ENCODE peak calls at places on chromosomes 4 and X, in ten cellular contexts. One of them, this sample, is unnamed.

GRCh38 chr4:15376145-15376544 is 51.7 kb upstream of the C1QTNF7 start:
- DNase-seq in breast epithelium: no peak
- DNase-seq in IMR-90: no peak
- DNase-seq in CD8-positive, alpha-beta T cell: no peak
- DNase-seq in tibial artery: no peak
- DNase-seq in GM12864: no peak
- DNase-seq in heart left ventricle: no peak
- DNase-seq in adrenal gland: no peak
- DNase-seq in cardiac muscle cell: no peak
- DNase-seq in ovary: no peak
- DNase-seq in this sample: no peak

GRCh38 chr4:175646802-175647201 is 165.3 kb downstream of the GPM6A start:
- DNase-seq in breast epithelium: no peak
- DNase-seq in IMR-90: no peak
- DNase-seq in CD8-positive, alpha-beta T cell: no peak
- DNase-seq in tibial artery: no peak
- DNase-seq in GM12864: no peak
- DNase-seq in heart left ventricle: no peak
- DNase-seq in adrenal gland: no peak
- DNase-seq in cardiac muscle cell: no peak
- DNase-seq in ovary: no peak
- DNase-seq in this sample: peak

GRCh38 chrX:124634363-124634762 is 288.0 kb downstream of the SH2D1A start:
- DNase-seq in breast epithelium: no peak
- DNase-seq in IMR-90: no peak
- DNase-seq in CD8-positive, alpha-beta T cell: no peak
- DNase-seq in tibial artery: no peak
- DNase-seq in GM12864: no peak
- DNase-seq in heart left ventricle: no peak
- DNase-seq in adrenal gland: no peak
- DNase-seq in cardiac muscle cell: no peak
- DNase-seq in ovary: no peak
- DNase-seq in this sample: no peak

GRCh38 chrX:68570598-68570997 is 71.7 kb downstream of the YIPF6 start:
- DNase-seq in breast epithelium: no peak
- DNase-seq in IMR-90: no peak
- DNase-seq in CD8-positive, alpha-beta T cell: no peak
- DNase-seq in tibial artery: no peak
- DNase-seq in GM12864: no peak
- DNase-seq in heart left ventricle: no peak
- DNase-seq in adrenal gland: no peak
- DNase-seq in cardiac muscle cell: no peak
- DNase-seq in ovary: no peak
- DNase-seq in this sample: no peak

GRCh38 chr4:171484681-171485080 is 328.5 kb upstream of the GALNTL6 start:
- DNase-seq in breast epithelium: no peak
- DNase-seq in IMR-90: no peak
- DNase-seq in CD8-positive, alpha-beta T cell: no peak
- DNase-seq in tibial artery: no peak
- DNase-seq in GM12864: no peak
- DNase-seq in heart left ventricle: no peak
- DNase-seq in adrenal gland: no peak
- DNase-seq in cardiac muscle cell: no peak
- DNase-seq in ovary: no peak
- DNase-seq in this sample: no peak

GRCh38 chrX:52346462-52347165 is 22.2 kb upstream of the XAGE2 start:
- DNase-seq in breast epithelium: no peak
- DNase-seq in IMR-90: peak
- DNase-seq in CD8-positive, alpha-beta T cell: no peak
- DNase-seq in tibial artery: no peak
- DNase-seq in GM12864: no peak
- DNase-seq in heart left ventricle: no peak
- DNase-seq in adrenal gland: no peak
- DNase-seq in cardiac muscle cell: no peak
- DNase-seq in ovary: no peak
- DNase-seq in this sample: peak

GRCh38 chrX:50147972-50148371 is 52.8 kb downstream of the AKAP4 start:
- DNase-seq in breast epithelium: no peak
- DNase-seq in IMR-90: no peak
- DNase-seq in CD8-positive, alpha-beta T cell: no peak
- DNase-seq in tibial artery: no peak
- DNase-seq in GM12864: no peak
- DNase-seq in heart left ventricle: no peak
- DNase-seq in adrenal gland: no peak
- DNase-seq in cardiac muscle cell: no peak
- DNase-seq in ovary: no peak
- DNase-seq in this sample: no peak

GRCh38 chrX:124010157-124010556 is 48.7 kb downstream of the STAG2 start:
- DNase-seq in breast epithelium: no peak
- DNase-seq in IMR-90: peak
- DNase-seq in CD8-positive, alpha-beta T cell: no peak
- DNase-seq in tibial artery: no peak
- DNase-seq in GM12864: no peak
- DNase-seq in heart left ventricle: no peak
- DNase-seq in adrenal gland: no peak
- DNase-seq in cardiac muscle cell: no peak
- DNase-seq in ovary: no peak
- DNase-seq in this sample: no peak

GRCh38 chrX:145190801-145191389 is 56.4 kb upstream of the SPANXN1 start:
- DNase-seq in breast epithelium: no peak
- DNase-seq in IMR-90: no peak
- DNase-seq in CD8-positive, alpha-beta T cell: no peak
- DNase-seq in tibial artery: no peak
- DNase-seq in GM12864: no peak
- DNase-seq in heart left ventricle: no peak
- DNase-seq in adrenal gland: no peak
- DNase-seq in cardiac muscle cell: peak
- DNase-seq in ovary: no peak
- DNase-seq in this sample: peak

GRCh38 chrX:14712096-14712495 is 160.8 kb downstream of the FANCB start:
- DNase-seq in breast epithelium: no peak
- DNase-seq in IMR-90: no peak
- DNase-seq in CD8-positive, alpha-beta T cell: no peak
- DNase-seq in tibial artery: no peak
- DNase-seq in GM12864: no peak
- DNase-seq in heart left ventricle: no peak
- DNase-seq in adrenal gland: no peak
- DNase-seq in cardiac muscle cell: no peak
- DNase-seq in ovary: no peak
- DNase-seq in this sample: peak

GRCh38 chr4:139279723-139280620 is at the start of gene MGARP:
- DNase-seq in breast epithelium: no peak
- DNase-seq in IMR-90: peak
- DNase-seq in CD8-positive, alpha-beta T cell: peak
- DNase-seq in tibial artery: no peak
- DNase-seq in GM12864: no peak
- DNase-seq in heart left ventricle: no peak
- DNase-seq in adrenal gland: peak
- DNase-seq in cardiac muscle cell: peak
- DNase-seq in ovary: peak
- DNase-seq in this sample: peak

GRCh38 chr4:16016536-16016935 is 53.6 kb upstream of the FGFBP2 start:
- DNase-seq in breast epithelium: no peak
- DNase-seq in IMR-90: no peak
- DNase-seq in CD8-positive, alpha-beta T cell: no peak
- DNase-seq in tibial artery: no peak
- DNase-seq in GM12864: no peak
- DNase-seq in heart left ventricle: no peak
- DNase-seq in adrenal gland: no peak
- DNase-seq in cardiac muscle cell: no peak
- DNase-seq in ovary: no peak
- DNase-seq in this sample: no peak

GRCh38 chrX:30653415-30654131 is at the start of gene GK:
- DNase-seq in breast epithelium: no peak
- DNase-seq in IMR-90: peak
- DNase-seq in CD8-positive, alpha-beta T cell: peak
- DNase-seq in tibial artery: peak
- DNase-seq in GM12864: no peak
- DNase-seq in heart left ventricle: peak
- DNase-seq in adrenal gland: peak
- DNase-seq in cardiac muscle cell: no peak
- DNase-seq in ovary: no peak
- DNase-seq in this sample: no peak

GRCh38 chrX:53321216-53321942 is 40.0 kb upstream of the IQSEC2 start:
- DNase-seq in breast epithelium: no peak
- DNase-seq in IMR-90: no peak
- DNase-seq in CD8-positive, alpha-beta T cell: no peak
- DNase-seq in tibial artery: no peak
- DNase-seq in GM12864: no peak
- DNase-seq in heart left ventricle: no peak
- DNase-seq in adrenal gland: no peak
- DNase-seq in cardiac muscle cell: no peak
- DNase-seq in ovary: no peak
- DNase-seq in this sample: no peak

GRCh38 chr4:56505269-56506109 is at the start of gene ARL9:
- DNase-seq in breast epithelium: no peak
- DNase-seq in IMR-90: peak
- DNase-seq in CD8-positive, alpha-beta T cell: peak
- DNase-seq in tibial artery: peak
- DNase-seq in GM12864: no peak
- DNase-seq in heart left ventricle: peak
- DNase-seq in adrenal gland: peak
- DNase-seq in cardiac muscle cell: peak
- DNase-seq in ovary: peak
- DNase-seq in this sample: peak

GRCh38 chr4:65482410-65482809 is 187.9 kb downstream of the EPHA5 start:
- DNase-seq in breast epithelium: no peak
- DNase-seq in IMR-90: no peak
- DNase-seq in CD8-positive, alpha-beta T cell: no peak
- DNase-seq in tibial artery: no peak
- DNase-seq in GM12864: no peak
- DNase-seq in heart left ventricle: no peak
- DNase-seq in adrenal gland: no peak
- DNase-seq in cardiac muscle cell: peak
- DNase-seq in ovary: no peak
- DNase-seq in this sample: peak

GRCh38 chr4:31455612-31456011 is 735.4 kb downstream of the PCDH7 start:
- DNase-seq in breast epithelium: no peak
- DNase-seq in IMR-90: no peak
- DNase-seq in CD8-positive, alpha-beta T cell: no peak
- DNase-seq in tibial artery: no peak
- DNase-seq in GM12864: no peak
- DNase-seq in heart left ventricle: no peak
- DNase-seq in adrenal gland: no peak
- DNase-seq in cardiac muscle cell: no peak
- DNase-seq in ovary: no peak
- DNase-seq in this sample: no peak

GRCh38 chrX:112761239-112762207 is 79.1 kb downstream of the AMOT start:
- DNase-seq in breast epithelium: no peak
- DNase-seq in IMR-90: no peak
- DNase-seq in CD8-positive, alpha-beta T cell: no peak
- DNase-seq in tibial artery: no peak
- DNase-seq in GM12864: peak
- DNase-seq in heart left ventricle: no peak
- DNase-seq in adrenal gland: no peak
- DNase-seq in cardiac muscle cell: no peak
- DNase-seq in ovary: no peak
- DNase-seq in this sample: no peak

GRCh38 chr4:61397174-61397573 is 197.0 kb downstream of the ADGRL3 start:
- DNase-seq in breast epithelium: no peak
- DNase-seq in IMR-90: peak
- DNase-seq in CD8-positive, alpha-beta T cell: no peak
- DNase-seq in tibial artery: no peak
- DNase-seq in GM12864: no peak
- DNase-seq in heart left ventricle: no peak
- DNase-seq in adrenal gland: no peak
- DNase-seq in cardiac muscle cell: peak
- DNase-seq in ovary: no peak
- DNase-seq in this sample: peak
- H3K4me3 ChIP-seq in breast epithelium: no peak
- H3K4me3 ChIP-seq in IMR-90: no peak
- H3K4me3 ChIP-seq in CD8-positive, alpha-beta T cell: no peak
- H3K4me3 ChIP-seq in tibial artery: no peak
- H3K4me3 ChIP-seq in GM12864: no peak
- H3K4me3 ChIP-seq in heart left ventricle: no peak
- H3K4me3 ChIP-seq in adrenal gland: no peak
- H3K4me3 ChIP-seq in cardiac muscle cell: no peak
- H3K4me3 ChIP-seq in ovary: no peak
- H3K4me3 ChIP-seq in this sample: no peak

GRCh38 chr4:75490155-75490554 is 24.0 kb downstream of the RCHY1 start:
- DNase-seq in breast epithelium: no peak
- DNase-seq in IMR-90: peak
- DNase-seq in CD8-positive, alpha-beta T cell: no peak
- DNase-seq in tibial artery: no peak
- DNase-seq in GM12864: no peak
- DNase-seq in heart left ventricle: no peak
- DNase-seq in adrenal gland: no peak
- DNase-seq in cardiac muscle cell: peak
- DNase-seq in ovary: no peak
- DNase-seq in this sample: peak
- TF ChIP-seq CTCF in breast epithelium: no peak
- TF ChIP-seq CTCF in IMR-90: peak
- TF ChIP-seq CTCF in CD8-positive, alpha-beta T cell: no peak
- TF ChIP-seq CTCF in tibial artery: peak
- TF ChIP-seq CTCF in GM12864: no peak
- TF ChIP-seq CTCF in heart left ventricle: peak
- TF ChIP-seq CTCF in adrenal gland: peak
- TF ChIP-seq CTCF in cardiac muscle cell: peak
- TF ChIP-seq CTCF in ovary: no peak
- TF ChIP-seq CTCF in this sample: peak

GRCh38 chrX:55057691-55058249 is 17.1 kb upstream of the PAGE2B start:
- DNase-seq in breast epithelium: no peak
- DNase-seq in IMR-90: peak
- DNase-seq in CD8-positive, alpha-beta T cell: peak
- DNase-seq in tibial artery: no peak
- DNase-seq in GM12864: peak
- DNase-seq in heart left ventricle: no peak
- DNase-seq in adrenal gland: no peak
- DNase-seq in cardiac muscle cell: peak
- DNase-seq in ovary: no peak
- DNase-seq in this sample: peak
- H3K4me3 ChIP-seq in breast epithelium: peak
- H3K4me3 ChIP-seq in IMR-90: no peak
- H3K4me3 ChIP-seq in CD8-positive, alpha-beta T cell: peak
- H3K4me3 ChIP-seq in tibial artery: peak
- H3K4me3 ChIP-seq in GM12864: no peak
- H3K4me3 ChIP-seq in heart left ventricle: no peak
- H3K4me3 ChIP-seq in adrenal gland: no peak
- H3K4me3 ChIP-seq in cardiac muscle cell: no peak
- H3K4me3 ChIP-seq in ovary: no peak
- H3K4me3 ChIP-seq in this sample: peak

DNA sequence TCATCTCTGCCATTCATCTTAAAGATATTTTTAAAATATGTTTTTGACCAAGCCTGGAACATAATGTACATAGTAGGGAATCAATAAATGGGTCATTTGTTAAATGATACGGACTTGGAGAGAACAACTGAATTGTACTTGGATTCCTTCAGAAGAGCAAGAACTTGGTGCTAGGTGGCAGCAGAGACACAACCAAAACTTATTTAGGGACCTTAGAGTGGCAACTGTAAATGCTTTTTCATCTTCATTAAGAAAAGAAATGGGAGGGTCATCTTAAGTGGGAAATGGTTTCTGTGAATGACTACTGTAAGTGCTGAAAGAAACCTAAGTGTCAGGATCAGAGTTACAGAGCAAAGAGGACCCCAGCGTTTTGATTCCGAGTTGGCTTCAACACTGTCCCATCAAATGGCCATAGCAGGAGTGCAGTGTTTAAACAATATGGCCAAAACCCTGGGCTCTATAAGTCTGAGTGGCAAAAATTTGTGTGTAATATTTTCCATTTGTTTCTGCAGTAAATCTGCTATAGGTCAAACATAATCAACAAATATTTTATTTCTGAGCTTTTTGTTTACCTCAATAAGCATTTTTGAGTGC is 213.6 kb downstream of the PALLD start:
- DNase-seq in breast epithelium: peak
- DNase-seq in IMR-90: peak
- DNase-seq in CD8-positive, alpha-beta T cell: no peak
- DNase-seq in tibial artery: no peak
- DNase-seq in GM12864: no peak
- DNase-seq in heart left ventricle: peak
- DNase-seq in adrenal gland: peak
- DNase-seq in cardiac muscle cell: peak
- DNase-seq in ovary: peak
- DNase-seq in this sample: peak
- TF ChIP-seq CTCF in breast epithelium: peak
- TF ChIP-seq CTCF in IMR-90: peak
- TF ChIP-seq CTCF in CD8-positive, alpha-beta T cell: no peak
- TF ChIP-seq CTCF in tibial artery: peak
- TF ChIP-seq CTCF in GM12864: peak
- TF ChIP-seq CTCF in heart left ventricle: peak
- TF ChIP-seq CTCF in adrenal gland: peak
- TF ChIP-seq CTCF in cardiac muscle cell: peak
- TF ChIP-seq CTCF in ovary: peak
- TF ChIP-seq CTCF in this sample: peak